ENCODE peak calls at places on chromosomes 13 and 19, in four cellular contexts. E is K562, I is HepG2, O is GM12878. K is an unnamed sample.

GRCh38 chr13:66210677-66211076 is 1019.5 kb downstream of the PCDH9 start:
- DNase-seq in E (no peak), I (no peak), O (no peak), K (no peak)

GRCh38 chr19:35040826-35041547 is 534 bp upstream of the HPN start:
- DNase-seq in E (peak; percentile 84), I (peak; percentile 96), O (no peak), K (no peak)

GRCh38 chr13:99468971-99469545 is 32.2 kb upstream of the TM9SF2 start:
- DNase-seq in E (no peak), I (no peak), O (no peak), K (no peak)

GRCh38 chr13:98632971-98633370 is 56.1 kb upstream of the STK24 start:
- DNase-seq in E (no peak), I (no peak), O (no peak), K (no peak)

GRCh38 chr13:91813255-91813654 is 414.8 kb downstream of the GPC5 start:
- DNase-seq in E (peak; percentile 14), I (no peak), O (no peak), K (no peak)

GRCh38 chr19:35240322-35240721 is 8.5 kb upstream of the LSR start:
- DNase-seq in E (no peak), I (no peak), O (peak; percentile 17), K (no peak)

GRCh38 chr13:107838592-107839161 is 376.7 kb downstream of the LIG4 start:
- DNase-seq in E (no peak), I (no peak), O (no peak), K (no peak)

GRCh38 chr13:30158774-30159445 is 148.4 kb downstream of the KATNAL1 start:
- DNase-seq in E (no peak), I (no peak), O (no peak), K (no peak)

DNA sequence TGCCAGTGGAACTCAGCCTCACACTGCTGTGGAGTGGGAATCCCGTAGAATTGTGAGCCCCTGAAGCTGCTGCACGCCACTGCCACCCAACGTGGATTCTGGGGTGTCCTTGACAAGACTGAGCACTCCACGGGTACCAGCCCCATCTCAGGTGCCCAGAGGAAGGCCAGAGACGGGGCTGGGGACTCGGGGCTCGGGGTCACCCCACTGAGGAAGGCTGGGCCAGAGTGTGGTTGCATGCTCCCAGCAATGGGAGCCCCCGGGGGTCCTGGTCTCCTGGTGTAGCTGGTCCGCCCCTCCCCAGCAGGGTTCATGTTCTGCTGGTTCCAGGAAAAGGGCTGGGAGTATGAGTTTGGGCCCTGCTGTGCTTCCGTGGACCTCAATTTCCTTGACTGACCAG is 15.2 kb downstream of the DAPK3 start:
- DNase-seq in E (no peak), I (no peak), O (no peak), K (no peak)
- TF ChIP-seq BHLHE40 in E (no peak), I (no peak), O (no peak), K (no peak)

GRCh38 chr19:1262687-1263123 is 6.4 kb upstream of the CIRBP start:
- DNase-seq in E (no peak), I (no peak), O (no peak), K (no peak)
- TF ChIP-seq SP1 in E (no peak), I (no peak), O (no peak), K (no peak)

DNA sequence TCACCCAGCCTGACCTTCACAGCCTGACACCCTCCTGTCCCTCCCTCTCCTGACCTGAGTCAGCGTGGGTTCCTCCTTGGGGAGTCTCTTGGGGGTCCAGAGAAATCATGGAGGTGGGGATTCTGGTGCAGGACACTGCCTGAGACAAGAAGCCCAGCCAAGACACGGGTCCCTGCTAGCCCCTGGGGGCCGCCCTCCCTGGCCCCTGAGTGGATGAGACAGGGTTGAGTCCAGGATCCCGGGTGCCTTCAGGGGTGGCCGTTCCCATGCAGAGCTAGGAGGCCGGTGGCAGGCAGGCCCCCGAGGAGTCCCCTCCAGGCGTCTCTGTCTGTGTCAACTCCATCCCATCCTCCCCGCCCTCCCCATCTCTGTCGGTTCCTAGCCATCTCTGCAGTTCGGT is 1.6 kb downstream of the MAP2K7 start:
- DNase-seq in E (no peak), I (no peak), O (no peak), K (no peak)
- TF ChIP-seq BHLHE40 in E (no peak), I (no peak), O (no peak), K (no peak)

GRCh38 chr13:50357136-50357535 is 341.9 kb downstream of the KCNRG start:
- DNase-seq in E (no peak), I (no peak), O (no peak), K (no peak)

GRCh38 chr13:50359779-50360178 is 344.5 kb downstream of the KCNRG start:
- DNase-seq in E (no peak), I (no peak), O (no peak), K (no peak)

GRCh38 chr13:50358715-50359367 is 343.6 kb downstream of the KCNRG start:
- DNase-seq in E (no peak), I (no peak), O (no peak), K (no peak)

GRCh38 chr13:50357586-50358118 is 342.4 kb downstream of the KCNRG start:
- DNase-seq in E (peak; percentile 10), I (no peak), O (no peak), K (peak; percentile 61)

DNA sequence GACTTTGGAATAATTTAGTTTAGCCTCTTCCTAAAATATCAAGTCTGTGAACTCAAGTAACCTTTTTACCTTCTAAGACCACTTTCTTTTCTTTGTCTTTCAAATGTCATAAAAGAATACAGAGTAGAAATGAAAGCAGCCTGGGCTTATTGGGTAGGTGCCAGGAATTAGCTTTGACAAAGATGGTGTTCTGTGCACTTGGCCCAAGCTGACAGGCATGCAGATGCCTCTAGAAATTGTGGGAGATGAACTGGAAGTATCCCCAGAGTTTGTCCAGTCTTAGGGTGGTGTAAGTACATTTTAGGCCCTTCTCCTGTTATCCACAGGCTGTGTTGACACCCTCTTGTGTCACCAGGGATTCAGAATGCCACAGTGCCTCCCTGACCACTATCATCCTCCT is 343.0 kb downstream of the KCNRG start:
- DNase-seq in E (no peak), I (no peak), O (no peak), K (no peak)
- TF ChIP-seq SP1 in E (no peak), I (no peak), O (no peak), K (no peak)

DNA sequence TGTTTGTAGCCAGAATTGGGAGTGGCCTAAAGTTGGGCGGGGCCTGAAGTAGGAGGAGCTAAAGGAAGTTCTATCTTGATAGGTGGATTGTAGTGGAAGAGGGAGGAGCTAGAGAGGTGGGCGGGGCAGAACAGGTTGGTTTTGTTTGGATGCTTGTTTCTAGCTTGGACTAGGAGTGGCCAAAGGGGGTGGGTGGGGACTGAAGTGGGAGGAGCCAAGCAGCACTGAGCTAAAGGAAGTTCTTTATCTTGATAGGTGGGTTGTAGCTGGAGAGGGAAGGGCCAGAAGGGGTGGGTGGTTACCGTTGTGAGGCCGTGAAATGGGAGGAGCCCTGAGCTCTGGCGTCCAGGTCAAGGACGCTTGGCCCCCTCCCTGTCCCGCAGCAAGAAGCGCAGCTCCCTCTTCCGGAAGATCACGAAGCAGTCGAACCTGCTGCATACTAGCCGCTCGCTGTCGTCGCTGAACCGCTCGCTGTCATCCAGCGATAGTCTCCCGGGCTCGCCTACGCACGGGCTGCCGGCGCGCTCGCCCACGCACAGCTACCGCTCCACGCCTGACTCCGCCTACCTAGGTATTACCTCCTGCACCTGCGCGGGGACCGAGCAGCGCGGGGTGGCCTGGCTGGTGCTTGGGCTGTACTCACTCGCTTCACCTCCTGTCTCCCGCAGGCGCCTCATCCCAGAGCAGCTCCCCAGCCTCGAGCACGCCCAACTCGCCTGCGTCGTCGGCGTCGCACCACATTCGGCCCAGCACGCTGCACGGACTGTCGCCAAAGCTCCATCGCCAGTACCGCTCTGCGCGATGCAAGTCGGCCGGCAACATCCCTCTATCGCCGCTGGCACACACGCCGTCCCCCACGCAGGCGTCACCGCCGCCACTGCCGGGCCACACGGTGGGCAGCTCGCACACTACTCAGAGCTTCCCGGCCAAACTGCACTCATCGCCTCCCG is 8.0 kb downstream of the DNASE2 start:
- DNase-seq in E (peak; percentile 92), I (peak; percentile 17), O (no peak), K (peak; percentile 66)
- TF ChIP-seq BHLHE40 in E (no peak), I (no peak), O (no peak), K (no peak)

GRCh38 chr13:101875717-101876393 is 423.4 kb downstream of the ITGBL1 start:
- DNase-seq in E (no peak), I (peak; percentile 93), O (no peak), K (no peak)
- TF ChIP-seq SP1 in E (no peak), I (no peak), O (no peak), K (no peak)

GRCh38 chr13:59205501-59205900 is 958.2 kb downstream of the DIAPH3 start:
- DNase-seq in E (no peak), I (no peak), O (no peak), K (no peak)
- TF ChIP-seq BHLHE40 in E (no peak), I (no peak), O (no peak), K (no peak)

GRCh38 chr19:41548954-41549688 is 26.8 kb upstream of the CEACAM21 start:
- DNase-seq in E (no peak), I (no peak), O (no peak), K (no peak)
- TF ChIP-seq SP1 in E (no peak), I (no peak), O (no peak), K (no peak)

K was measured in HEK293T.